ENCODE peak calls at places on chromosome 4, in six cellular contexts. Q is neuronal stem cell, T is naive B cell, M is HCEC 1CT, I is breast epithelium, W is AG10803. J is an unnamed sample.

GRCh38 chr4:55069248-55069647 is 56.1 kb downstream of the KDR start:
- DNase-seq in M (no peak), I (no peak), T (no peak), W (peak; percentile 17), Q (no peak), J (no peak)

GRCh38 chr4:176742211-176742610 is 50.5 kb downstream of the VEGFC start:
- DNase-seq in W (no peak), Q (no peak), T (no peak), M (no peak), I (no peak), J (no peak)

GRCh38 chr4:173371292-173372192 is 788 bp downstream of the SAP30 start:
- DNase-seq in W (peak; percentile 74), T (peak; percentile 42), M (peak; percentile 56), Q (peak; percentile 45), I (peak; percentile 60), J (peak; percentile 38)

GRCh38 chr4:156190606-156191005 is 236.9 kb upstream of the CTSO start:
- DNase-seq in I (no peak), Q (no peak), T (no peak), W (peak; percentile 70), M (peak; percentile 85), J (no peak)

GRCh38 chr4:125116431-125116830 is 198.3 kb upstream of the FAT4 start:
- DNase-seq in T (no peak), W (no peak), Q (no peak), I (no peak), M (peak; percentile 4), J (no peak)

GRCh38 chr4:1722551-1723071 is 1.3 kb downstream of the TACC3 start:
- DNase-seq in Q (no peak), W (no peak), M (no peak), I (no peak), T (no peak), J (no peak)

GRCh38 chr4:72900952-72901351 is 168.6 kb downstream of the COX18 start:
- DNase-seq in Q (no peak), W (peak; percentile 31), M (no peak), T (no peak), I (no peak), J (no peak)

GRCh38 chr4:1211951-1212545 is 36.9 kb downstream of the CTBP1 start:
- DNase-seq in I (no peak), M (no peak), W (no peak), Q (no peak), T (no peak), J (no peak)

GRCh38 chr4:9771069-9771468 is 10.4 kb upstream of the DRD5 start:
- DNase-seq in Q (no peak), M (no peak), T (no peak), W (no peak), I (no peak), J (no peak)

GRCh38 chr4:78222575-78223186 is 165.6 kb downstream of the FRAS1 start:
- DNase-seq in T (no peak), M (no peak), Q (peak; percentile 31), I (no peak), W (no peak), J (no peak)

GRCh38 chr4:19735012-19735411 is 516.7 kb upstream of the SLIT2 start:
- DNase-seq in M (no peak), T (no peak), I (no peak), Q (no peak), W (peak; percentile 40), J (no peak)

GRCh38 chr4:24794111-24794860 is 1.1 kb upstream of the SOD3 start:
- DNase-seq in W (peak; percentile 88), T (no peak), M (peak; percentile 50), I (no peak), Q (no peak), J (no peak)

GRCh38 chr4:41189669-41190068 is 24.7 kb downstream of the APBB2 start:
- DNase-seq in T (no peak), I (no peak), W (no peak), M (no peak), Q (no peak), J (no peak)

GRCh38 chr4:155319506-155319905 is 57.3 kb downstream of the MAP9 start:
- DNase-seq in Q (no peak), I (no peak), M (no peak), W (no peak), T (no peak), J (no peak)

GRCh38 chr4:168879178-168879577 is 130.9 kb downstream of the CBR4 start:
- DNase-seq in Q (no peak), M (no peak), T (peak; percentile 6), I (no peak), W (no peak), J (no peak)

GRCh38 chr4:147076179-147076578 is 130.5 kb upstream of the TTC29 start:
- DNase-seq in T (no peak), Q (no peak), M (no peak), I (no peak), W (no peak), J (no peak)

GRCh38 chr4:132572210-132572609 is 576.9 kb upstream of the PCDH10 start:
- DNase-seq in Q (no peak), M (no peak), T (no peak), I (no peak), W (no peak), J (no peak)

GRCh38 chr4:121711263-121712000 is 14.7 kb upstream of the ANXA5 start:
- DNase-seq in Q (peak; percentile 86), T (no peak), W (peak; percentile 97), M (peak; percentile 91), I (peak; percentile 69), J (no peak)

GRCh38 chr4:80831383-80832361 is 198.8 kb upstream of the BMP3 start:
- DNase-seq in M (peak; percentile 70), Q (no peak), W (peak; percentile 13), T (no peak), I (no peak), J (no peak)

GRCh38 chr4:103076777-103077347 is 301 bp upstream of the SLC9B2 start:
- DNase-seq in M (no peak), W (no peak), I (no peak), T (no peak), Q (no peak), J (no peak)

GRCh38 chr4:139015269-139015947 is at the start of gene NOCT:
- DNase-seq in I (peak; percentile 88), M (peak; percentile 81), Q (peak; percentile 85), T (peak; percentile 94), W (peak; percentile 89), J (peak; percentile 82)

GRCh38 chr4:39495446-39496208 is 31.6 kb downstream of the UGDH start:
- DNase-seq in I (no peak), Q (no peak), M (no peak), T (no peak), W (no peak), J (no peak)

GRCh38 chr4:762211-763190 is 56.9 kb downstream of the PCGF3 start:
- DNase-seq in M (no peak), W (no peak), T (no peak), Q (no peak), I (no peak), J (no peak)

GRCh38 chr4:44086753-44087152 is 361.9 kb downstream of the KCTD8 start:
- DNase-seq in W (no peak), T (no peak), Q (no peak), I (no peak), M (no peak), J (no peak)

GRCh38 chr4:39998659-39999345 is 21.1 kb upstream of the PDS5A start:
- DNase-seq in M (no peak), T (no peak), I (no peak), Q (no peak), W (no peak), J (no peak)

GRCh38 chr4:165207016-165207430 is 338 bp upstream of the KLHL2 start:
- DNase-seq in I (no peak), T (no peak), W (no peak), Q (peak; percentile 20), M (peak; percentile 1), J (peak; percentile 4)

GRCh38 chr4:148056879-148057278 is 325.0 kb downstream of the ARHGAP10 start:
- DNase-seq in Q (no peak), I (no peak), T (peak; percentile 77), W (peak; percentile 51), M (peak; percentile 34), J (peak; percentile 14)

GRCh38 chr4:52037730-52038108 is 380 bp downstream of the SGCB start:
- DNase-seq in W (peak; percentile 25), T (no peak), Q (no peak), M (peak; percentile 7), I (no peak), J (no peak)

GRCh38 chr4:140189846-140190245 is 35.9 kb upstream of the MAML3 start:
- DNase-seq in Q (no peak), T (no peak), I (no peak), W (no peak), M (no peak), J (no peak)

GRCh38 chr4:153427363-153428071 is 38.6 kb upstream of the TMEM131L start:
- DNase-seq in M (peak; percentile 19), Q (no peak), I (no peak), T (no peak), W (peak; percentile 76), J (no peak)

GRCh38 chr4:65202473-65203264 is 467.6 kb downstream of the EPHA5 start:
- DNase-seq in I (no peak), M (no peak), W (no peak), Q (no peak), T (no peak), J (no peak)

GRCh38 chr4:72500214-72500613 is 68.8 kb downstream of the ADAMTS3 start:
- DNase-seq in W (no peak), Q (no peak), I (no peak), T (no peak), M (no peak), J (no peak)

GRCh38 chr4:182874158-182874855 is 42.9 kb downstream of the DCTD start:
- DNase-seq in M (no peak), Q (no peak), I (no peak), W (no peak), T (peak; percentile 33), J (no peak)

GRCh38 chr4:140004580-140005314 is 149.2 kb downstream of the MAML3 start:
- DNase-seq in Q (peak; percentile 74), W (peak; percentile 66), M (peak; percentile 6), T (no peak), I (peak; percentile 55), J (no peak)

J was measured in CD4-positive, alpha-beta T cell.